ENCODE peak calls at places on chromosomes 11 and 22, in six cellular contexts. One of them, this sample, is unnamed.

GRCh38 chr11:112255075-112255739 is 5.5 kb downstream of the PLET1 start:
- DNase-seq in ELR: peak; percentile 77
- DNase-seq in breast epithelium: no peak
- DNase-seq in HS-5: peak; percentile 61
- DNase-seq in skeletal muscle cell: peak; percentile 89
- DNase-seq in Calu3: peak; percentile 26
- DNase-seq in this sample: no peak

GRCh38 chr11:63769719-63770443 is 1.3 kb upstream of the ZFTA start:
- DNase-seq in ELR: peak; percentile 24
- DNase-seq in breast epithelium: no peak
- DNase-seq in HS-5: no peak
- DNase-seq in skeletal muscle cell: no peak
- DNase-seq in Calu3: no peak
- DNase-seq in this sample: no peak

GRCh38 chr11:87726511-87726910 is 448.7 kb downstream of the RAB38 start:
- DNase-seq in ELR: no peak
- DNase-seq in breast epithelium: no peak
- DNase-seq in HS-5: no peak
- DNase-seq in skeletal muscle cell: no peak
- DNase-seq in Calu3: no peak
- DNase-seq in this sample: no peak

GRCh38 chr11:13207665-13208594 is 69.7 kb upstream of the BMAL1 start:
- DNase-seq in ELR: peak; percentile 76
- DNase-seq in breast epithelium: no peak
- DNase-seq in HS-5: no peak
- DNase-seq in skeletal muscle cell: peak; percentile 75
- DNase-seq in Calu3: peak; percentile 25
- DNase-seq in this sample: no peak

GRCh38 chr11:68033708-68034045 is 3.2 kb downstream of the NDUFS8 start:
- DNase-seq in ELR: no peak
- DNase-seq in breast epithelium: no peak
- DNase-seq in HS-5: no peak
- DNase-seq in skeletal muscle cell: no peak
- DNase-seq in Calu3: no peak
- DNase-seq in this sample: no peak

GRCh38 chr11:22130462-22131053 is 62.3 kb upstream of the ANO5 start:
- DNase-seq in ELR: no peak
- DNase-seq in breast epithelium: no peak
- DNase-seq in HS-5: no peak
- DNase-seq in skeletal muscle cell: no peak
- DNase-seq in Calu3: no peak
- DNase-seq in this sample: no peak

GRCh38 chr11:67113231-67113721 is 5.8 kb upstream of the KDM2A start:
- DNase-seq in ELR: no peak
- DNase-seq in breast epithelium: peak; percentile 27
- DNase-seq in HS-5: no peak
- DNase-seq in skeletal muscle cell: no peak
- DNase-seq in Calu3: no peak
- DNase-seq in this sample: peak; percentile 40

GRCh38 chr22:49954354-49954753 is 6.2 kb upstream of the PIM3 start:
- DNase-seq in ELR: no peak
- DNase-seq in breast epithelium: peak; percentile 80
- DNase-seq in HS-5: no peak
- DNase-seq in skeletal muscle cell: no peak
- DNase-seq in Calu3: no peak
- DNase-seq in this sample: no peak

GRCh38 chr22:19115628-19116027 is 6.6 kb downstream of the DGCR2 start:
- DNase-seq in ELR: no peak
- DNase-seq in breast epithelium: no peak
- DNase-seq in HS-5: no peak
- DNase-seq in skeletal muscle cell: no peak
- DNase-seq in Calu3: no peak
- DNase-seq in this sample: no peak

GRCh38 chr22:49204599-49205214 is 623.0 kb downstream of the BRD1 start:
- DNase-seq in ELR: no peak
- DNase-seq in breast epithelium: peak; percentile 46
- DNase-seq in HS-5: no peak
- DNase-seq in skeletal muscle cell: no peak
- DNase-seq in Calu3: no peak
- DNase-seq in this sample: peak; percentile 52

GRCh38 chr11:111605681-111606080 is 3.4 kb downstream of the SIK2 start:
- DNase-seq in ELR: no peak
- DNase-seq in breast epithelium: no peak
- DNase-seq in HS-5: no peak
- DNase-seq in skeletal muscle cell: no peak
- DNase-seq in Calu3: no peak
- DNase-seq in this sample: no peak

GRCh38 chr11:107840120-107840479 is 18.5 kb downstream of the SLC35F2 start:
- DNase-seq in ELR: no peak
- DNase-seq in breast epithelium: no peak
- DNase-seq in HS-5: no peak
- DNase-seq in skeletal muscle cell: no peak
- DNase-seq in Calu3: peak; percentile 10
- DNase-seq in this sample: peak; percentile 75

GRCh38 chr11:64643927-64644326 is 52.9 kb downstream of the SLC22A12 start:
- DNase-seq in ELR: no peak
- DNase-seq in breast epithelium: no peak
- DNase-seq in HS-5: no peak
- DNase-seq in skeletal muscle cell: no peak
- DNase-seq in Calu3: no peak
- DNase-seq in this sample: no peak

GRCh38 chr22:46581580-46582244 is 38.5 kb upstream of the GRAMD4 start:
- DNase-seq in ELR: no peak
- DNase-seq in breast epithelium: no peak
- DNase-seq in HS-5: no peak
- DNase-seq in skeletal muscle cell: no peak
- DNase-seq in Calu3: no peak
- DNase-seq in this sample: no peak

GRCh38 chr11:64865286-64866172 is 12.9 kb downstream of the EHD1 start:
- DNase-seq in ELR: peak; percentile 91
- DNase-seq in breast epithelium: no peak
- DNase-seq in HS-5: no peak
- DNase-seq in skeletal muscle cell: no peak
- DNase-seq in Calu3: no peak
- DNase-seq in this sample: no peak

GRCh38 chr11:119800171-119800570 is 71.2 kb upstream of the NECTIN1 start:
- DNase-seq in ELR: no peak
- DNase-seq in breast epithelium: no peak
- DNase-seq in HS-5: no peak
- DNase-seq in skeletal muscle cell: no peak
- DNase-seq in Calu3: no peak
- DNase-seq in this sample: no peak

GRCh38 chr11:64851831-64852337 is 7.4 kb upstream of the CDC42BPG start:
- DNase-seq in ELR: peak; percentile 13
- DNase-seq in breast epithelium: no peak
- DNase-seq in HS-5: no peak
- DNase-seq in skeletal muscle cell: no peak
- DNase-seq in Calu3: no peak
- DNase-seq in this sample: no peak

GRCh38 chr11:83195176-83195531 is 1.6 kb downstream of the ANKRD42 start:
- DNase-seq in ELR: peak; percentile 27
- DNase-seq in breast epithelium: no peak
- DNase-seq in HS-5: no peak
- DNase-seq in skeletal muscle cell: no peak
- DNase-seq in Calu3: no peak
- DNase-seq in this sample: no peak

GRCh38 chr22:24969588-24970301 is 17.2 kb downstream of the KIAA1671 start:
- DNase-seq in ELR: peak; percentile 42
- DNase-seq in breast epithelium: peak; percentile 72
- DNase-seq in HS-5: no peak
- DNase-seq in skeletal muscle cell: no peak
- DNase-seq in Calu3: no peak
- DNase-seq in this sample: no peak

GRCh38 chr11:133821776-133822175 is 23.5 kb downstream of the SPATA19 start:
- DNase-seq in ELR: no peak
- DNase-seq in breast epithelium: no peak
- DNase-seq in HS-5: no peak
- DNase-seq in skeletal muscle cell: no peak
- DNase-seq in Calu3: peak; percentile 27
- DNase-seq in this sample: no peak

GRCh38 chr22:44712156-44712555 is 10.2 kb downstream of the PRR5 start:
- DNase-seq in ELR: no peak
- DNase-seq in breast epithelium: no peak
- DNase-seq in HS-5: no peak
- DNase-seq in skeletal muscle cell: no peak
- DNase-seq in Calu3: no peak
- DNase-seq in this sample: no peak

GRCh38 chr22:19872779-19873137 is 18.1 kb upstream of the GNB1L start:
- DNase-seq in ELR: no peak
- DNase-seq in breast epithelium: peak; percentile 47
- DNase-seq in HS-5: no peak
- DNase-seq in skeletal muscle cell: no peak
- DNase-seq in Calu3: no peak
- DNase-seq in this sample: no peak

This sample was measured in suprapubic skin.